ENCODE peak calls at places on chromosome 19, in five cellular contexts. J, D, X, I and S are unnamed samples.

GRCh38 chr19:21474671-21475181 is 30.7 kb upstream of the ZNF429 start:
- DNase-seq in J (no peak), X (peak; percentile 33), I (peak; percentile 21), D (peak; percentile 62), S (peak; percentile 13)

GRCh38 chr19:30675086-30675485 is 302.9 kb downstream of the ZNF536 start:
- DNase-seq in D (no peak), I (no peak), X (no peak), J (no peak), S (no peak)

GRCh38 chr19:511101-511841 is 4.0 kb downstream of the TPGS1 start:
- DNase-seq in D (peak; percentile 83), X (no peak), J (no peak), I (peak; percentile 97), S (no peak)

GRCh38 chr19:40831502-40832430 is 18.5 kb downstream of the CYP2A6 start:
- DNase-seq in X (peak; percentile 99), J (no peak), D (no peak), I (no peak), S (no peak)

GRCh38 chr19:4115050-4115817 is 8.7 kb downstream of the MAP2K2 start:
- DNase-seq in J (peak; percentile 79), I (peak; percentile 79), D (peak; percentile 48), X (no peak), S (peak; percentile 82)

GRCh38 chr19:21052902-21053301 is 29.1 kb upstream of the ZNF714 start:
- DNase-seq in J (no peak), D (no peak), X (no peak), I (no peak), S (no peak)

GRCh38 chr19:34145741-34146202 is 26.5 kb upstream of the LSM14A start:
- DNase-seq in D (peak; percentile 36), X (peak; percentile 58), J (peak; percentile 40), I (peak; percentile 60), S (peak; percentile 25)

GRCh38 chr19:11306337-11306736 is 10.4 kb downstream of the TSPAN16 start:
- DNase-seq in J (no peak), X (no peak), D (no peak), I (no peak), S (no peak)

GRCh38 chr19:54190503-54190941 is 586 bp upstream of the TSEN34 start:
- DNase-seq in X (peak; percentile 99), J (peak; percentile 60), D (peak; percentile 100), I (peak; percentile 100), S (peak; percentile 98)

GRCh38 chr19:47056416-47056815 is 8.0 kb upstream of the TMEM160 start:
- DNase-seq in I (no peak), X (no peak), D (no peak), J (no peak), S (no peak)

GRCh38 chr19:28519950-28520861 is 692.7 kb downstream of the UQCRFS1 start:
- DNase-seq in X (peak; percentile 29), D (no peak), I (no peak), J (no peak), S (no peak)

GRCh38 chr19:6099633-6100032 is 10.7 kb downstream of the RFX2 start:
- DNase-seq in X (no peak), I (no peak), J (no peak), D (no peak), S (no peak)

GRCh38 chr19:51706296-51706695 is 13.2 kb downstream of the SPACA6 start:
- DNase-seq in I (no peak), D (no peak), J (no peak), X (no peak), S (no peak)

GRCh38 chr19:49950590-49950948 is 10.4 kb downstream of the SIGLEC11 start:
- DNase-seq in X (no peak), I (no peak), J (no peak), D (no peak), S (no peak)

GRCh38 chr19:47618771-47619170 is 9.8 kb downstream of the BICRA start:
- DNase-seq in J (no peak), I (no peak), D (no peak), X (peak; percentile 84), S (no peak)

GRCh38 chr19:45668342-45668871 is 386 bp downstream of the GIPR start:
- DNase-seq in J (no peak), D (peak; percentile 21), I (peak; percentile 45), X (no peak), S (no peak)

GRCh38 chr19:39645800-39646411 is 9.8 kb upstream of the LGALS16 start:
- DNase-seq in D (no peak), J (no peak), I (no peak), X (peak; percentile 16), S (no peak)

GRCh38 chr19:54388001-54388802 is 23.5 kb upstream of the LAIR1 start:
- DNase-seq in D (peak; percentile 16), X (no peak), J (no peak), I (peak; percentile 50), S (no peak)

GRCh38 chr19:33800012-33800680 is 3.5 kb downstream of the KCTD15 start:
- DNase-seq in I (no peak), D (no peak), X (no peak), J (no peak), S (no peak)

GRCh38 chr19:50537769-50538230 is 24.1 kb upstream of the ASPDH start:
- DNase-seq in X (peak; percentile 77), D (peak; percentile 55), J (peak; percentile 56), I (peak; percentile 41), S (peak; percentile 27)

GRCh38 chr19:21580101-21580500 is 74.7 kb downstream of the ZNF429 start:
- DNase-seq in J (no peak), I (no peak), D (no peak), X (no peak), S (no peak)

GRCh38 chr19:21101511-21102242 is 19.7 kb downstream of the ZNF714 start:
- DNase-seq in I (no peak), D (no peak), J (no peak), X (no peak), S (no peak)

GRCh38 chr19:12665646-12666304 is 767 bp downstream of the MAN2B1 start:
- DNase-seq in X (no peak), I (no peak), J (no peak), D (no peak), S (no peak)

GRCh38 chr19:10006335-10006708 is 4.0 kb downstream of the COL5A3 start:
- DNase-seq in X (peak; percentile 87), D (no peak), I (no peak), J (no peak), S (no peak)

GRCh38 chr19:15353908-15354307 is 21.6 kb upstream of the BRD4 start:
- DNase-seq in I (no peak), J (no peak), D (no peak), X (no peak), S (no peak)